ENCODE peak calls at places on chromosomes 11 and 22, in four cellular contexts. Z, H, P and Q are unnamed samples.

GRCh38 chr22:48750826-48751440 is 1076.7 kb downstream of the BRD1 start:
- DNase-seq in Z (no peak), H (no peak), P (no peak), Q (peak; percentile 29)

GRCh38 chr11:18699848-18700261 is 1.3 kb downstream of the TMEM86A start:
- DNase-seq in Z (no peak), H (no peak), P (no peak), Q (no peak)

GRCh38 chr11:12915093-12915492 is 94.0 kb upstream of the RASSF10 start:
- DNase-seq in Z (no peak), H (no peak), P (no peak), Q (no peak)

GRCh38 chr11:2775083-2775625 is 75.4 kb upstream of the KCNQ1OT1 start:
- DNase-seq in Z (no peak), H (peak; percentile 13), P (no peak), Q (peak; percentile 36)

GRCh38 chr22:45934659-45935341 is 42.2 kb downstream of the WNT7B start:
- DNase-seq in Z (no peak), H (peak; percentile 45), P (no peak), Q (no peak)

GRCh38 chr22:33569547-33569946 is 350.7 kb downstream of the LARGE1 start:
- DNase-seq in Z (no peak), H (no peak), P (peak; percentile 35), Q (peak; percentile 53)

GRCh38 chr22:40258463-40259046 is 80.8 kb downstream of the TNRC6B start:
- DNase-seq in Z (no peak), H (peak; percentile 28), P (no peak), Q (no peak)

GRCh38 chr11:110069158-110069737 is 23.9 kb upstream of the ZC3H12C start:
- DNase-seq in Z (no peak), H (peak; percentile 44), P (no peak), Q (no peak)

GRCh38 chr11:45347343-45347742 is 61.2 kb upstream of the SYT13 start:
- DNase-seq in Z (no peak), H (no peak), P (no peak), Q (peak; percentile 45)

GRCh38 chr11:120756931-120757330 is 245.4 kb downstream of the GRIK4 start:
- DNase-seq in Z (no peak), H (no peak), P (peak; percentile 32), Q (peak; percentile 65)

GRCh38 chr11:86511086-86511551 is 136.4 kb downstream of the CCDC81 start:
- DNase-seq in Z (no peak), H (no peak), P (no peak), Q (no peak)

GRCh38 chr11:94567181-94567670 is at the start of gene PIWIL4:
- DNase-seq in Z (no peak), H (no peak), P (no peak), Q (no peak)

GRCh38 chr11:20068691-20069090 is 91.6 kb downstream of the DBX1 start:
- DNase-seq in Z (no peak), H (no peak), P (no peak), Q (peak; percentile 20)

GRCh38 chr11:116190206-116190605 is 582.6 kb downstream of the BUD13 start:
- DNase-seq in Z (no peak), H (no peak), P (no peak), Q (no peak)

GRCh38 chr11:64241430-64242153 is 697 bp downstream of the FKBP2 start:
- DNase-seq in Z (peak; percentile 99), H (peak; percentile 100), P (peak; percentile 99), Q (peak; percentile 100)

GRCh38 chr11:129331871-129332274 is 43.8 kb upstream of the BARX2 start:
- DNase-seq in Z (peak; percentile 87), H (peak; percentile 91), P (peak; percentile 93), Q (peak; percentile 96)

GRCh38 chr11:69488543-69488940 is 7.1 kb downstream of the LINC01488 start:
- DNase-seq in Z (no peak), H (no peak), P (no peak), Q (no peak)

GRCh38 chr11:65915821-65916251 is 3.0 kb downstream of the C11orf68 start:
- DNase-seq in Z (peak; percentile 71), H (peak; percentile 72), P (peak; percentile 44), Q (peak; percentile 80)

GRCh38 chr22:21734540-21735197 is 925 bp downstream of the YPEL1 start:
- DNase-seq in Z (no peak), H (no peak), P (no peak), Q (no peak)

GRCh38 chr11:107408762-107409200 is 48.8 kb downstream of the CWF19L2 start:
- DNase-seq in Z (no peak), H (no peak), P (no peak), Q (no peak)

GRCh38 chr11:86152006-86152862 is 83.3 kb upstream of the PICALM start:
- DNase-seq in Z (no peak), H (no peak), P (no peak), Q (no peak)

GRCh38 chr11:206516-207212 is 535 bp downstream of the BET1L start:
- DNase-seq in Z (no peak), H (peak; percentile 40), P (peak; percentile 27), Q (peak; percentile 51)

GRCh38 chr11:3091081-3091845 is 34.0 kb upstream of the CARS1 start:
- DNase-seq in Z (no peak), H (no peak), P (no peak), Q (no peak)

GRCh38 chr11:110125632-110126031 is 32.4 kb downstream of the ZC3H12C start:
- DNase-seq in Z (no peak), H (no peak), P (no peak), Q (no peak)

GRCh38 chr11:16000065-16000464 is 356.3 kb downstream of the SOX6 start:
- DNase-seq in Z (no peak), H (no peak), P (no peak), Q (no peak)

GRCh38 chr11:27610287-27610686 is 90.0 kb downstream of the BDNF start:
- DNase-seq in Z (no peak), H (no peak), P (peak; percentile 44), Q (no peak)

GRCh38 chr11:34564807-34565241 is 51.2 kb upstream of the ELF5 start:
- DNase-seq in Z (peak; percentile 57), H (no peak), P (peak; percentile 24), Q (peak; percentile 76)

GRCh38 chr11:34566209-34566551 is 52.6 kb upstream of the ELF5 start:
- DNase-seq in Z (no peak), H (no peak), P (no peak), Q (no peak)

GRCh38 chr11:34564406-34564805 is 50.8 kb upstream of the ELF5 start:
- DNase-seq in Z (peak; percentile 47), H (no peak), P (peak; percentile 42), Q (peak; percentile 87)

GRCh38 chr11:34566736-34567135 is 53.1 kb upstream of the ELF5 start:
- DNase-seq in Z (no peak), H (no peak), P (no peak), Q (no peak)

GRCh38 chr11:34565417-34566208 is 52.0 kb upstream of the ELF5 start:
- DNase-seq in Z (peak; percentile 57), H (no peak), P (peak; percentile 78), Q (peak; percentile 77)
- TF ChIP-seq CTCF in Z (peak; percentile 87), H (peak; percentile 24), P (peak; percentile 88), Q (peak; percentile 86)

GRCh38 chr22:44192811-44193536 is 12.2 kb downstream of the PARVG start:
- DNase-seq in Z (no peak), H (no peak), P (no peak), Q (no peak)
- TF ChIP-seq CTCF in Z (no peak), H (no peak), P (no peak), Q (no peak)

DNA sequence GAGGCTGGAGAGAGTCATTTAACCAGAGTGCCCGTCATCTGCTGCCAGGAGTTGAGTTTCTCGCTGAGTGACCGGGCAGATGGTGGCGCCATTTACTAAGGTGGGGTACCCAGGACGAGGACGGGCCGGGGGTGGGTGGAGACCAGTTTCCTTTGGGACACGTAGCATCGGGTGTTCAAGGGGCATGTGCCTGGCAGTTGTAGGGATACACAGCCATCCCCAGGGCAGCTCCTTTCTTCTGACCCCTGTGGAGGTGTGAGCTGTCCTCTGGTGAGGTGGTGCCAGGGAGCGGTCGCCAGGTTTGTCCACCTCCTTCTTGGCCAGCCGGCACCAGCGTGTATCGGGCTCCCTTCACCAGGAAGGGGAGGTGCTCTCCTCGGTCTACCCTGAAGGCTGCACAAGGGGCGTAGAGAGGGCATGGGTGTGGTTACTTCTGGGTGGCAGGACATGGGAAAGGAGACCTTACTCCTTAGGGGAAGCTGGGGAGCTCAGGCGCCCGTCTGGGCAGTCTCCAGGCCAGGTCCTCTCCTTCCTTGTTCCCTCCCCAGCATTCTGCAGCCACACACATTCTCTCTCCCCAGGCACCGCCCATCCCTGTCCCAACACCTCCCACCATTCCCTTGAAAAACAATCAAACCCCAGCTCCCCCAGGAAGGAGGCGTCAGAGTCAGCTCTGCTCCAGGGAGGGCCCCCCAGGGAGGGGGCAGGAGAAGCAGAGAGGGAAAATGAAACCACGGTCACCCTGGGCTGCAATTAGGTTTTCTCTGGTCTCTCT is 10.3 kb upstream of the MB start:
- DNase-seq in Z (peak; percentile 84), H (peak; percentile 87), P (peak; percentile 85), Q (peak; percentile 92)
- TF ChIP-seq CTCF in Z (peak; percentile 63), H (peak; percentile 78), P (peak; percentile 56), Q (peak; percentile 63)

GRCh38 chr11:117418685-117419084 is 91.0 kb downstream of the CEP164 start:
- DNase-seq in Z (no peak), H (no peak), P (no peak), Q (peak; percentile 10)
- TF ChIP-seq CTCF in Z (no peak), H (no peak), P (no peak), Q (no peak)

GRCh38 chr22:18985761-18986160 is 49.7 kb upstream of the PRODH start:
- DNase-seq in Z (no peak), H (no peak), P (no peak), Q (peak; percentile 36)

GRCh38 chr22:18984564-18984963 is 48.5 kb upstream of the PRODH start:
- DNase-seq in Z (no peak), H (no peak), P (no peak), Q (no peak)

GRCh38 chr22:18990355-18991137 is 54.5 kb upstream of the PRODH start:
- DNase-seq in Z (no peak), H (no peak), P (no peak), Q (no peak)

GRCh38 chr22:18988958-18989357 is 52.9 kb upstream of the PRODH start:
- DNase-seq in Z (no peak), H (no peak), P (no peak), Q (no peak)

DNA sequence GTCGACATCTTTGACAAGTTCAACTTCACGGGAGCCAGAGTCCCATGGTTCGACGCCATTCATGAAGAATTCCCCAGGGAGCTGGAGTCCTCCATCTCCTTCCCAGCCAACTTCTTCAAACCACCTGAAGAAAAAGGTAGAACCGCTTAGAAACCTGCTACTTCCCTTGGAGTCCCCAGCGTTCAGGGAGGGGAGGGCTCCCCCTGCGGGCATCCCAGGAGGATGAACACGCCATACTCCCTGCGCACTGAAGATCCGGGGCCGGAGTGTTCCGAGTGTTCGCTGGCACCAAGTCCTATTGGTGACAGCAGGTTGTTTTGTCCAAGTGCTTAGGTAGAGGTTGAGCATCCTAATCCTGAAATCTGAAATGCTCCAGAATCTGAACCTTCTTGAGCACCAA is 51.7 kb upstream of the PRODH start:
- DNase-seq in Z (peak; percentile 77), H (peak; percentile 69), P (peak; percentile 87), Q (peak; percentile 86)
- TF ChIP-seq CTCF in Z (peak; percentile 71), H (peak; percentile 51), P (peak; percentile 66), Q (peak; percentile 75)

DNA sequence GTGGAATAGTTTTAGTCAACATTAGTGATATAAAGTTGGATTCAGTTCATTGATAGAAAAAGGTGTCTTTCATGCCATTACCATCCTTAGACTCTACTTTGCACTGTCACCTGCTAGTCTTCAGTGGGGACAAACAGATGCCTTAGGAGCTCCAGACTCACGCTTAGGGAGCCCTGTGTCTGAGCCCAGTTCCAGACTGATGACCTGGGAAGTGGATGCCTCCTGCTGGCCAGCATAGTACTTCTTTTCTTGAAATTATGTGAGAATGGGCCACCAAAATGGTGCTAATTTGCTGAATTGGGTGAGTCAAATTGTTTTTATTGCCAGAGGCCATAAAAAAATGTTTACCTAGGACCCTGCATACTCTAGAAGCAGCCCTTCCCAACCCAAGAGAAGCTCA is 53.9 kb downstream of the NOX4 start:
- DNase-seq in Z (peak; percentile 42), H (no peak), P (peak; percentile 34), Q (peak; percentile 55)
- TF ChIP-seq CTCF in Z (peak; percentile 44), H (no peak), P (peak; percentile 40), Q (peak; percentile 53)

GRCh38 chr22:38069372-38070249 is 12.4 kb downstream of the PICK1 start:
- DNase-seq in Z (no peak), H (no peak), P (peak; percentile 58), Q (peak; percentile 77)
- TF ChIP-seq CTCF in Z (peak; percentile 60), H (no peak), P (peak; percentile 47), Q (peak; percentile 67)